ENCODE peak calls at places on chromosomes 7 and 10, in four cellular contexts. E, M, D and G are unnamed samples.

GRCh38 chr10:80590585-80591125 is 53.0 kb downstream of the SH2D4B start:
- DNase-seq in M (no peak), E (no peak), D (no peak), G (no peak)

GRCh38 chr7:159030490-159031134 is 114.1 kb downstream of the VIPR2 start:
- DNase-seq in E (no peak), D (peak), M (peak), G (peak)

GRCh38 chr10:14573666-14574261 is 200.9 kb downstream of the FAM107B start:
- DNase-seq in M (no peak), E (no peak), D (no peak), G (peak)

GRCh38 chr7:43248961-43249807 is 136.7 kb downstream of the HECW1 start:
- DNase-seq in M (no peak), E (no peak), D (peak), G (peak)

GRCh38 chr7:99006739-99007424 is 128.6 kb downstream of the TRRAP start:
- DNase-seq in M (no peak), D (no peak), E (no peak), G (no peak)

GRCh38 chr7:66110861-66111260 is 3.8 kb upstream of the CRCP start:
- DNase-seq in D (peak), M (no peak), E (no peak), G (peak)

GRCh38 chr10:60572511-60573194 is 183.0 kb upstream of the ANK3 start:
- DNase-seq in M (peak), D (no peak), E (no peak), G (no peak)

GRCh38 chr10:92755725-92756124 is 66.0 kb downstream of the HHEX start:
- DNase-seq in M (no peak), E (no peak), D (no peak), G (no peak)

GRCh38 chr10:104088239-104088638 is 2.6 kb upstream of the COL17A1 start:
- DNase-seq in E (no peak), D (no peak), M (no peak), G (no peak)

GRCh38 chr7:97601941-97602457 is 129.9 kb upstream of the TAC1 start:
- DNase-seq in M (no peak), D (no peak), E (no peak), G (no peak)

GRCh38 chr7:136294977-136295376 is 317.8 kb upstream of the MTPN start:
- DNase-seq in D (peak), E (no peak), M (no peak), G (no peak)

GRCh38 chr10:111481271-111482073 is 404.6 kb downstream of the ADRA2A start:
- DNase-seq in D (no peak), E (no peak), M (no peak), G (no peak)

GRCh38 chr10:103502849-103503660 is 9.6 kb downstream of the NEURL1 start:
- DNase-seq in D (no peak), E (no peak), M (no peak), G (no peak)

GRCh38 chr7:23353172-23353571 is 54.0 kb downstream of the MALSU1 start:
- DNase-seq in E (peak), M (no peak), D (no peak), G (no peak)

GRCh38 chr7:25862254-25862992 is 289.6 kb upstream of the NFE2L3 start:
- DNase-seq in D (peak), M (peak), E (peak), G (peak)

GRCh38 chr7:151244156-151244870 is 4.2 kb downstream of the SMARCD3 start:
- DNase-seq in D (peak), E (peak), M (no peak), G (no peak)

GRCh38 chr10:480928-481551 is 208.4 kb downstream of the DIP2C start:
- DNase-seq in M (no peak), D (no peak), E (no peak), G (no peak)

GRCh38 chr10:86821600-86821999 is 65.2 kb downstream of the BMPR1A start:
- DNase-seq in M (no peak), D (peak), E (no peak), G (no peak)

GRCh38 chr7:70356324-70356797 is 758.1 kb downstream of the AUTS2 start:
- DNase-seq in M (no peak), D (no peak), E (no peak), G (no peak)

GRCh38 chr10:69327463-69328345 is 49.4 kb downstream of the HK1 start:
- DNase-seq in M (no peak), D (peak), E (no peak), G (no peak)

GRCh38 chr7:41685684-41686083 is 17.2 kb downstream of the INHBA start:
- DNase-seq in E (no peak), M (no peak), D (no peak), G (no peak)

GRCh38 chr10:78354101-78354500 is 320.4 kb downstream of the RPS24 start:
- DNase-seq in D (no peak), E (no peak), M (no peak), G (no peak)

GRCh38 chr7:55441668-55442305 is 76.7 kb downstream of the LANCL2 start:
- DNase-seq in D (no peak), E (no peak), M (no peak), G (no peak)

GRCh38 chr10:62938672-62939071 is 122.5 kb upstream of the EGR2 start:
- DNase-seq in D (no peak), M (no peak), E (no peak), G (no peak)

GRCh38 chr7:43018446-43018845 is 86.3 kb downstream of the MRPL32 start:
- DNase-seq in E (no peak), M (no peak), D (no peak), G (peak)

GRCh38 chr7:75734586-75735047 is 4.1 kb downstream of the HIP1 start:
- DNase-seq in D (peak), M (no peak), E (no peak), G (no peak)

GRCh38 chr10:25694206-25694933 is 239.7 kb upstream of the MYO3A start:
- DNase-seq in D (no peak), M (no peak), E (no peak), G (no peak)

GRCh38 chr7:77415474-77415821 is 701 bp downstream of the GSAP start:
- DNase-seq in E (no peak), D (no peak), M (no peak), G (no peak)

GRCh38 chr7:116969371-116969902 is 16.1 kb downstream of the ST7 start:
- DNase-seq in D (no peak), E (no peak), M (no peak), G (no peak)

GRCh38 chr7:901388-902154 is 25.2 kb downstream of the GET4 start:
- DNase-seq in E (no peak), M (peak), D (peak), G (peak)

GRCh38 chr7:48411619-48412018 is 240.4 kb downstream of the ABCA13 start:
- DNase-seq in E (no peak), M (no peak), D (no peak), G (no peak)

GRCh38 chr10:83522881-83523386 is 616.4 kb upstream of the GHITM start:
- DNase-seq in D (no peak), E (no peak), M (no peak), G (no peak)

GRCh38 chr7:149199234-149199990 is 4.1 kb downstream of the ZNF282 start:
- DNase-seq in M (no peak), D (no peak), E (no peak), G (no peak)

GRCh38 chr10:3972460-3973366 is 187.7 kb upstream of the KLF6 start:
- DNase-seq in D (no peak), M (no peak), E (no peak), G (no peak)

GRCh38 chr10:87957702-87958101 is 94.3 kb downstream of the PTEN start:
- DNase-seq in M (no peak), E (no peak), D (no peak), G (no peak)

GRCh38 chr10:33377658-33378025 is 43.2 kb upstream of the NRP1 start:
- DNase-seq in E (no peak), D (no peak), M (no peak), G (peak)

GRCh38 chr10:77702166-77702565 is 64.6 kb upstream of the KCNMA1 start:
- DNase-seq in D (no peak), E (no peak), M (no peak), G (no peak)

GRCh38 chr7:93547716-93548115 is 26.8 kb downstream of the CALCR start:
- DNase-seq in E (no peak), M (no peak), D (no peak), G (no peak)

GRCh38 chr7:93551931-93552330 is 22.6 kb downstream of the CALCR start:
- DNase-seq in E (no peak), D (no peak), M (no peak), G (no peak)

DNA sequence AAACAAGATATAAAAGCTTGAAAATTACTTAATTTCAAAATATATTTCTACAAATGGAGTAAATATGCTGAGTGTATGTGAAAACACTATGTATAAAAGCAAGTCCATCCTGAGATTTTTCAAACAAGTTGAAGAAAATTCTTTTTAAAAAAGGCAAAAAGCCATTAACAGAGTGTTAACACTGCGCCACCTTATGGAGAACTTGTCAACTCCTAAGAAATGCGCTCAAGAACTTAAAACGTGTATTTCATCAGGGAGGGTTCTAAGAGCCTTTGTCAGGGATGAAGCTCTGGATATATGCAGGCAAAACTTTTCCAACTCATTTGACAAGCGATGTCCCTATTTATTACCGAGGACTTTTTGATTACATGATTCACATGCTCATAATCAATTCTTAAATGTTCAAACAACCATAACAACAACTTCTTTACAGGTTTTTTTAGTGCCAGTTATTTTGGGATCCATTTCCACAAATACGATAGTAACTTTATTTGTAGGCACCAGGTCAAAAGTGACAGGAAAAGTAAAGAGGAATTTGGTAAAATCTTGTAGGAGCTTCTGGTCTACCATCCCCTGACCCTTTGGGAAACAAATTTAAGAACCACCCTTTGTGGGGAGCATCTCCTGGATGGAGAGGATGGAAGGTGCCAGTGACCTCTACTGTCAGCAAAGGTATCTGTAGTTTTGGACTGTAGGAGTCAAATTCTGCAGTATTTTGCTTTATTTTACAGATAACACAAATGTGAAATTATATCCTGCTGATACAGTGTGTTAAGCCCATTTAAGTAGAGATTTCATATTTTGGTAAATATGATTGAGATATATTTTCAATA is 23.2 kb downstream of the CALCR start:
- DNase-seq in M (no peak), E (no peak), D (peak), G (peak)
- TF ChIP-seq EGR1 in M (no peak), E (no peak), D (no peak), G (no peak)

DNA sequence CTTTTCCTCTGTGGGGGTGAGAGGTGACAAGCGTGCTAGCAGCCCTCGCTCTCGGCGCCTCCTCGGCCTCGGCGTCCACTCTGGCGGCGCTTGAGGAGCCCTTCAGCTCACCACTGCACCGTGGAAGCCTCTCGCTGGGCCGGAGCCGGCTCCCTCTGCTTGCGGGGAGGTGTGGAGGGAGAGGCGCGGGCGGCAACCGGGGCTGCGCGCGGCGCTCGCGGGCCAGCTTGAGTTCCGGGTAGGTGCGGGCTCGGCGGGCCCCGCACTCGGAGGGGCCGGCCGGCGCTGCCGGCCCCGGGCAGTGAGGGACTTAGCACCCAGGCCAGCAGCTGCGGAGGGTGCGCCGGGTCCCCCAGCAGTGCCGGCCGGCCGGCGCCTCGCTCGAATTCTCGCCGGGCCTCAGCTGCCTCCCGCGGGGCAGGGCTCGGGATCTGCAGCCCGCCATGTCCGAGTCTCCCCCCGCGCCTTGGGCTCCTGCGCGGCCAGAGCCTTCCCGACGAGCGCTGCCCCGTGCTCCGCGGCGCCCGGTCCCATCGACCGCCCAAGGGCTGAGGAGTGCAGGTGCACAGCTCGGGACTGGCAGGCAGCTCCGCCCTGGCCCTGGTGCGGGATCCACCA is 352.8 kb upstream of the PODXL start:
- DNase-seq in M (no peak), D (no peak), E (no peak), G (no peak)
- TF ChIP-seq EZH2 in M (peak), D (no peak), E (no peak), G (no peak)

GRCh38 chr7:96131525-96131924 is 190.4 kb downstream of the SLC25A13 start:
- DNase-seq in E (no peak), D (peak), M (no peak), G (no peak)

GRCh38 chr7:96127746-96128145 is 194.2 kb downstream of the SLC25A13 start:
- DNase-seq in M (no peak), E (no peak), D (no peak), G (no peak)

GRCh38 chr7:96122746-96123145 is 199.2 kb downstream of the SLC25A13 start:
- DNase-seq in E (no peak), D (no peak), M (no peak), G (no peak)

GRCh38 chr7:96121752-96122151 is 200.1 kb downstream of the SLC25A13 start:
- DNase-seq in D (no peak), E (no peak), M (no peak), G (no peak)

DNA sequence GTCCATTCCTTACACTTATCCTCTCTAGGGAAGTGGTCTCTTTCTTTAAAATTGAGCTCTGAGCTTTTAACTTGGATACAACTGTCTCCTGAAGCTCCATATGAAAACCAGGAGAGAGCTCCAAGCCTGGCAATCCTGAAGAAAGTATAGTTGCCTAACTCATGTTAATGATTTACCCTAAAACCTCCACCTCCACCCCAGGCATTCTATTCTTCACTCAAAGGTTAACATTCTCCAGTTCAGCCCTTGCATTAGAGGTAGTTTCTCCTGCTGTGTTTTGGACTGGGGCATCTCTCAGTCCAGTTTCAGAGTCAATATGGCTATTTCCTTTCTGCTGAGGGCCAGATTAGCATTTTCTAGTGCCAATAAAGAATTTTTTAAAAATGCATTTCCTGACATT is 195.5 kb downstream of the SLC25A13 start:
- DNase-seq in D (no peak), E (no peak), M (no peak), G (no peak)
- TF ChIP-seq EGR1 in D (no peak), E (no peak), M (no peak), G (no peak)

GRCh38 chr10:28459453-28460144 is 73.3 kb upstream of the WAC start:
- DNase-seq in M (no peak), E (no peak), D (no peak), G (no peak)
- TF ChIP-seq EZH2 in M (no peak), E (no peak), D (no peak), G (no peak)

GRCh38 chr10:133336131-133337078 is at the start of gene CALY:
- DNase-seq in E (no peak), M (no peak), D (peak), G (no peak)
- TF ChIP-seq EGR1 in E (no peak), M (no peak), D (peak), G (no peak)

GRCh38 chr7:19116121-19117080 is 1.0 kb downstream of the TWIST1 start:
- DNase-seq in D (no peak), M (no peak), E (no peak), G (no peak)
- TF ChIP-seq EZH2 in D (no peak), M (peak), E (no peak), G (no peak)

GRCh38 chr10:48551796-48552591 is 52.9 kb downstream of the ARHGAP22 start:
- DNase-seq in M (no peak), D (peak), E (no peak), G (peak)
- TF ChIP-seq EGR1 in M (no peak), D (no peak), E (no peak), G (no peak)

GRCh38 chr10:123559066-123559822 is 106.9 kb upstream of the GPR26 start:
- DNase-seq in M (peak), D (peak), E (no peak), G (peak)
- TF ChIP-seq EZH2 in M (no peak), D (no peak), E (no peak), G (no peak)

GRCh38 chr10:1920127-1920526 is 182.8 kb upstream of the ADARB2 start:
- DNase-seq in D (no peak), M (no peak), E (no peak), G (no peak)

GRCh38 chr10:1923998-1924397 is 186.7 kb upstream of the ADARB2 start:
- DNase-seq in M (no peak), D (no peak), E (no peak), G (no peak)

GRCh38 chr10:1923586-1923985 is 186.3 kb upstream of the ADARB2 start:
- DNase-seq in M (no peak), D (no peak), E (no peak), G (no peak)
- TF ChIP-seq EGR1 in M (no peak), D (no peak), E (no peak), G (no peak)